ENCODE peak calls at places on chromosomes 16 and 17, in ten cellular contexts. One of them, this sample, is unnamed.

GRCh38 chr17:77323413-77324171 is 182.8 kb downstream of the SEC14L1 start:
- DNase-seq in spleen: peak
- DNase-seq in brain microvascular endothelial cell: no peak
- DNase-seq in GM12865: peak
- DNase-seq in fibroblast of mammary gland: peak
- DNase-seq in fibroblast of lung: peak
- DNase-seq in CD4-positive, alpha-beta T cell: no peak
- DNase-seq in HFF-Myc: no peak
- DNase-seq in AG04449: no peak
- DNase-seq in epithelial cell of esophagus: no peak
- DNase-seq in this sample: peak

GRCh38 chr17:3924421-3925350 is 8.4 kb upstream of the P2RX1 start:
- DNase-seq in spleen: no peak
- DNase-seq in brain microvascular endothelial cell: no peak
- DNase-seq in GM12865: no peak
- DNase-seq in fibroblast of mammary gland: no peak
- DNase-seq in fibroblast of lung: peak
- DNase-seq in CD4-positive, alpha-beta T cell: no peak
- DNase-seq in HFF-Myc: no peak
- DNase-seq in AG04449: no peak
- DNase-seq in epithelial cell of esophagus: no peak
- DNase-seq in this sample: no peak

GRCh38 chr16:23670137-23670776 is 8.4 kb upstream of the PLK1 start:
- DNase-seq in spleen: no peak
- DNase-seq in brain microvascular endothelial cell: peak
- DNase-seq in GM12865: peak
- DNase-seq in fibroblast of mammary gland: peak
- DNase-seq in fibroblast of lung: peak
- DNase-seq in CD4-positive, alpha-beta T cell: no peak
- DNase-seq in HFF-Myc: no peak
- DNase-seq in AG04449: peak
- DNase-seq in epithelial cell of esophagus: peak
- DNase-seq in this sample: no peak

GRCh38 chr16:3214904-3215600 is 19.9 kb downstream of the ZNF200 start:
- DNase-seq in spleen: no peak
- DNase-seq in brain microvascular endothelial cell: no peak
- DNase-seq in GM12865: peak
- DNase-seq in fibroblast of mammary gland: no peak
- DNase-seq in fibroblast of lung: no peak
- DNase-seq in CD4-positive, alpha-beta T cell: no peak
- DNase-seq in HFF-Myc: no peak
- DNase-seq in AG04449: no peak
- DNase-seq in epithelial cell of esophagus: no peak
- DNase-seq in this sample: no peak

GRCh38 chr17:57811633-57812280 is 38.1 kb downstream of the MRPS23 start:
- DNase-seq in spleen: no peak
- DNase-seq in brain microvascular endothelial cell: no peak
- DNase-seq in GM12865: no peak
- DNase-seq in fibroblast of mammary gland: no peak
- DNase-seq in fibroblast of lung: no peak
- DNase-seq in CD4-positive, alpha-beta T cell: no peak
- DNase-seq in HFF-Myc: no peak
- DNase-seq in AG04449: no peak
- DNase-seq in epithelial cell of esophagus: no peak
- DNase-seq in this sample: no peak

GRCh38 chr17:17208013-17208412 is 1.9 kb upstream of the PLD6 start:
- DNase-seq in spleen: no peak
- DNase-seq in brain microvascular endothelial cell: no peak
- DNase-seq in GM12865: no peak
- DNase-seq in fibroblast of mammary gland: no peak
- DNase-seq in fibroblast of lung: no peak
- DNase-seq in CD4-positive, alpha-beta T cell: no peak
- DNase-seq in HFF-Myc: no peak
- DNase-seq in AG04449: no peak
- DNase-seq in epithelial cell of esophagus: no peak
- DNase-seq in this sample: no peak

GRCh38 chr17:35841505-35841904 is 27.2 kb downstream of the HEATR9 start:
- DNase-seq in spleen: no peak
- DNase-seq in brain microvascular endothelial cell: peak
- DNase-seq in GM12865: no peak
- DNase-seq in fibroblast of mammary gland: peak
- DNase-seq in fibroblast of lung: no peak
- DNase-seq in CD4-positive, alpha-beta T cell: no peak
- DNase-seq in HFF-Myc: no peak
- DNase-seq in AG04449: no peak
- DNase-seq in epithelial cell of esophagus: peak
- DNase-seq in this sample: no peak

GRCh38 chr16:89237733-89238132 is 20.2 kb downstream of the ZNF778 start:
- DNase-seq in spleen: no peak
- DNase-seq in brain microvascular endothelial cell: no peak
- DNase-seq in GM12865: no peak
- DNase-seq in fibroblast of mammary gland: no peak
- DNase-seq in fibroblast of lung: no peak
- DNase-seq in CD4-positive, alpha-beta T cell: no peak
- DNase-seq in HFF-Myc: no peak
- DNase-seq in AG04449: no peak
- DNase-seq in epithelial cell of esophagus: no peak
- DNase-seq in this sample: no peak

GRCh38 chr16:19559242-19559910 is 3.9 kb downstream of the VPS35L start:
- DNase-seq in spleen: no peak
- DNase-seq in brain microvascular endothelial cell: peak
- DNase-seq in GM12865: peak
- DNase-seq in fibroblast of mammary gland: peak
- DNase-seq in fibroblast of lung: peak
- DNase-seq in CD4-positive, alpha-beta T cell: peak
- DNase-seq in HFF-Myc: peak
- DNase-seq in AG04449: peak
- DNase-seq in epithelial cell of esophagus: peak
- DNase-seq in this sample: no peak

GRCh38 chr16:30457743-30458560 is 12.3 kb upstream of the SEPHS2 start:
- DNase-seq in spleen: no peak
- DNase-seq in brain microvascular endothelial cell: no peak
- DNase-seq in GM12865: peak
- DNase-seq in fibroblast of mammary gland: no peak
- DNase-seq in fibroblast of lung: no peak
- DNase-seq in CD4-positive, alpha-beta T cell: no peak
- DNase-seq in HFF-Myc: no peak
- DNase-seq in AG04449: no peak
- DNase-seq in epithelial cell of esophagus: no peak
- DNase-seq in this sample: no peak

GRCh38 chr17:30426292-30426691 is 47.6 kb downstream of the CPD start:
- DNase-seq in spleen: no peak
- DNase-seq in brain microvascular endothelial cell: no peak
- DNase-seq in GM12865: no peak
- DNase-seq in fibroblast of mammary gland: peak
- DNase-seq in fibroblast of lung: no peak
- DNase-seq in CD4-positive, alpha-beta T cell: no peak
- DNase-seq in HFF-Myc: no peak
- DNase-seq in AG04449: no peak
- DNase-seq in epithelial cell of esophagus: peak
- DNase-seq in this sample: no peak

GRCh38 chr16:31568577-31569359 is 41.1 kb downstream of the AHSP start:
- DNase-seq in spleen: no peak
- DNase-seq in brain microvascular endothelial cell: no peak
- DNase-seq in GM12865: no peak
- DNase-seq in fibroblast of mammary gland: peak
- DNase-seq in fibroblast of lung: peak
- DNase-seq in CD4-positive, alpha-beta T cell: no peak
- DNase-seq in HFF-Myc: no peak
- DNase-seq in AG04449: no peak
- DNase-seq in epithelial cell of esophagus: no peak
- DNase-seq in this sample: no peak

GRCh38 chr17:76492989-76493501 is 8.2 kb downstream of the RHBDF2 start:
- DNase-seq in spleen: peak
- DNase-seq in brain microvascular endothelial cell: peak
- DNase-seq in GM12865: peak
- DNase-seq in fibroblast of mammary gland: peak
- DNase-seq in fibroblast of lung: peak
- DNase-seq in CD4-positive, alpha-beta T cell: no peak
- DNase-seq in HFF-Myc: no peak
- DNase-seq in AG04449: no peak
- DNase-seq in epithelial cell of esophagus: peak
- DNase-seq in this sample: no peak

GRCh38 chr16:77823067-77823466 is 34.7 kb downstream of the VAT1L start:
- DNase-seq in spleen: no peak
- DNase-seq in brain microvascular endothelial cell: no peak
- DNase-seq in GM12865: no peak
- DNase-seq in fibroblast of mammary gland: no peak
- DNase-seq in fibroblast of lung: no peak
- DNase-seq in CD4-positive, alpha-beta T cell: no peak
- DNase-seq in HFF-Myc: no peak
- DNase-seq in AG04449: no peak
- DNase-seq in epithelial cell of esophagus: no peak
- DNase-seq in this sample: no peak

GRCh38 chr17:79317916-79318315 is 243.3 kb downstream of the ENGASE start:
- DNase-seq in spleen: no peak
- DNase-seq in brain microvascular endothelial cell: no peak
- DNase-seq in GM12865: no peak
- DNase-seq in fibroblast of mammary gland: no peak
- DNase-seq in fibroblast of lung: no peak
- DNase-seq in CD4-positive, alpha-beta T cell: no peak
- DNase-seq in HFF-Myc: no peak
- DNase-seq in AG04449: no peak
- DNase-seq in epithelial cell of esophagus: no peak
- DNase-seq in this sample: no peak

DNA sequence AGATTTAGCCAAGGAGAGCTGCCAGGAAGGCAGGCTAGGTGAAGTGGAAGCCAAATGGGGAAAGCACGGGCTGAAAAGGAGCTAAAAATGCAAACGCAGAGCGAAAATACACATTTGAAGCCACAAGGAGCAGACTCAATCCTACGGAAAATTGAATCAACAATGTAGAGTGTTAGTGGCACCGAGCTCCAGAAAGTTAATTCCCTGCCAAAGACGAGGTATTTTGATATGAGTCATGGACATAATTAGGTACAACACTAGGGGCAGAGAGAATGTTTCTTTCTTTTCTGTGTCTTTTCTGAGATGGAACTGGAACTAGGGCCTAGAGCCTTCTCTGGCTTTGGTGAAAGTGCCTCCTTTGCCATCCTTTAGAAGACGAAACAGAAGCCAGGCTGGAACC is 20.7 kb downstream of the GSG1L start:
- DNase-seq in spleen: no peak
- DNase-seq in brain microvascular endothelial cell: no peak
- DNase-seq in GM12865: no peak
- DNase-seq in fibroblast of mammary gland: peak
- DNase-seq in fibroblast of lung: peak
- DNase-seq in CD4-positive, alpha-beta T cell: no peak
- DNase-seq in HFF-Myc: no peak
- DNase-seq in AG04449: no peak
- DNase-seq in epithelial cell of esophagus: no peak
- DNase-seq in this sample: no peak
- TF ChIP-seq CTCF in spleen: no peak
- TF ChIP-seq CTCF in brain microvascular endothelial cell: no peak
- TF ChIP-seq CTCF in GM12865: no peak
- TF ChIP-seq CTCF in fibroblast of mammary gland: no peak
- TF ChIP-seq CTCF in fibroblast of lung: no peak
- TF ChIP-seq CTCF in CD4-positive, alpha-beta T cell: no peak
- TF ChIP-seq CTCF in HFF-Myc: no peak
- TF ChIP-seq CTCF in AG04449: no peak
- TF ChIP-seq CTCF in epithelial cell of esophagus: no peak
- TF ChIP-seq CTCF in this sample: no peak

GRCh38 chr17:9984768-9985167 is 79.7 kb upstream of the RCVRN start:
- DNase-seq in spleen: no peak
- DNase-seq in brain microvascular endothelial cell: no peak
- DNase-seq in GM12865: no peak
- DNase-seq in fibroblast of mammary gland: no peak
- DNase-seq in fibroblast of lung: no peak
- DNase-seq in CD4-positive, alpha-beta T cell: no peak
- DNase-seq in HFF-Myc: no peak
- DNase-seq in AG04449: no peak
- DNase-seq in epithelial cell of esophagus: no peak
- DNase-seq in this sample: no peak

GRCh38 chr17:9987779-9988585 is 82.9 kb upstream of the RCVRN start:
- DNase-seq in spleen: peak
- DNase-seq in brain microvascular endothelial cell: no peak
- DNase-seq in GM12865: peak
- DNase-seq in fibroblast of mammary gland: peak
- DNase-seq in fibroblast of lung: peak
- DNase-seq in CD4-positive, alpha-beta T cell: no peak
- DNase-seq in HFF-Myc: no peak
- DNase-seq in AG04449: no peak
- DNase-seq in epithelial cell of esophagus: no peak
- DNase-seq in this sample: no peak

GRCh38 chr17:9985622-9986021 is 80.6 kb upstream of the RCVRN start:
- DNase-seq in spleen: no peak
- DNase-seq in brain microvascular endothelial cell: no peak
- DNase-seq in GM12865: no peak
- DNase-seq in fibroblast of mammary gland: no peak
- DNase-seq in fibroblast of lung: no peak
- DNase-seq in CD4-positive, alpha-beta T cell: no peak
- DNase-seq in HFF-Myc: no peak
- DNase-seq in AG04449: no peak
- DNase-seq in epithelial cell of esophagus: no peak
- DNase-seq in this sample: no peak

GRCh38 chr17:9991351-9991750 is 86.3 kb upstream of the RCVRN start:
- DNase-seq in spleen: no peak
- DNase-seq in brain microvascular endothelial cell: no peak
- DNase-seq in GM12865: no peak
- DNase-seq in fibroblast of mammary gland: no peak
- DNase-seq in fibroblast of lung: no peak
- DNase-seq in CD4-positive, alpha-beta T cell: no peak
- DNase-seq in HFF-Myc: no peak
- DNase-seq in AG04449: no peak
- DNase-seq in epithelial cell of esophagus: no peak
- DNase-seq in this sample: no peak

GRCh38 chr17:9986754-9987382 is 81.8 kb upstream of the RCVRN start:
- DNase-seq in spleen: no peak
- DNase-seq in brain microvascular endothelial cell: no peak
- DNase-seq in GM12865: no peak
- DNase-seq in fibroblast of mammary gland: no peak
- DNase-seq in fibroblast of lung: no peak
- DNase-seq in CD4-positive, alpha-beta T cell: no peak
- DNase-seq in HFF-Myc: no peak
- DNase-seq in AG04449: no peak
- DNase-seq in epithelial cell of esophagus: no peak
- DNase-seq in this sample: no peak
- TF ChIP-seq CTCF in spleen: no peak
- TF ChIP-seq CTCF in brain microvascular endothelial cell: no peak
- TF ChIP-seq CTCF in GM12865: no peak
- TF ChIP-seq CTCF in fibroblast of mammary gland: no peak
- TF ChIP-seq CTCF in fibroblast of lung: no peak
- TF ChIP-seq CTCF in CD4-positive, alpha-beta T cell: no peak
- TF ChIP-seq CTCF in HFF-Myc: no peak
- TF ChIP-seq CTCF in AG04449: no peak
- TF ChIP-seq CTCF in epithelial cell of esophagus: no peak
- TF ChIP-seq CTCF in this sample: no peak

GRCh38 chr16:11632455-11632921 is 35.8 kb upstream of the SNN start:
- DNase-seq in spleen: peak
- DNase-seq in brain microvascular endothelial cell: peak
- DNase-seq in GM12865: no peak
- DNase-seq in fibroblast of mammary gland: peak
- DNase-seq in fibroblast of lung: peak
- DNase-seq in CD4-positive, alpha-beta T cell: no peak
- DNase-seq in HFF-Myc: no peak
- DNase-seq in AG04449: peak
- DNase-seq in epithelial cell of esophagus: no peak
- DNase-seq in this sample: no peak
- TF ChIP-seq CTCF in spleen: no peak
- TF ChIP-seq CTCF in brain microvascular endothelial cell: no peak
- TF ChIP-seq CTCF in GM12865: no peak
- TF ChIP-seq CTCF in fibroblast of mammary gland: no peak
- TF ChIP-seq CTCF in fibroblast of lung: no peak
- TF ChIP-seq CTCF in CD4-positive, alpha-beta T cell: no peak
- TF ChIP-seq CTCF in HFF-Myc: no peak
- TF ChIP-seq CTCF in AG04449: no peak
- TF ChIP-seq CTCF in epithelial cell of esophagus: no peak
- TF ChIP-seq CTCF in this sample: no peak

GRCh38 chr17:10198509-10199249 is at the start of gene GAS7:
- DNase-seq in spleen: peak
- DNase-seq in brain microvascular endothelial cell: no peak
- DNase-seq in GM12865: peak
- DNase-seq in fibroblast of mammary gland: no peak
- DNase-seq in fibroblast of lung: no peak
- DNase-seq in CD4-positive, alpha-beta T cell: no peak
- DNase-seq in HFF-Myc: no peak
- DNase-seq in AG04449: no peak
- DNase-seq in epithelial cell of esophagus: no peak
- DNase-seq in this sample: peak
- TF ChIP-seq CTCF in spleen: no peak
- TF ChIP-seq CTCF in brain microvascular endothelial cell: no peak
- TF ChIP-seq CTCF in GM12865: no peak
- TF ChIP-seq CTCF in fibroblast of mammary gland: no peak
- TF ChIP-seq CTCF in fibroblast of lung: no peak
- TF ChIP-seq CTCF in CD4-positive, alpha-beta T cell: no peak
- TF ChIP-seq CTCF in HFF-Myc: no peak
- TF ChIP-seq CTCF in AG04449: no peak
- TF ChIP-seq CTCF in epithelial cell of esophagus: no peak
- TF ChIP-seq CTCF in this sample: peak